ENCODE peak calls at places on chromosome 18, in four cellular contexts. E, V, Y and J are unnamed samples.

GRCh38 chr18:55511277-55511676 is 76.7 kb downstream of the TCF4 start:
- DNase-seq in E (no peak), V (no peak), Y (no peak), J (no peak)

GRCh38 chr18:44708451-44709083 is 27.9 kb downstream of the SETBP1 start:
- DNase-seq in E (no peak), V (no peak), Y (no peak), J (no peak)

GRCh38 chr18:78739115-78739514 is 240.5 kb upstream of the SALL3 start:
- DNase-seq in E (no peak), V (peak; percentile 51), Y (no peak), J (no peak)

GRCh38 chr18:46097378-46097852 is 681 bp downstream of the ATP5F1A start:
- DNase-seq in E (no peak), V (no peak), Y (no peak), J (no peak)

GRCh38 chr18:55241016-55241415 is 281.8 kb upstream of the CCDC68 start:
- DNase-seq in E (no peak), V (no peak), Y (no peak), J (no peak)

GRCh38 chr18:213505-213904 is 54.3 kb downstream of the THOC1 start:
- DNase-seq in E (no peak), V (no peak), Y (no peak), J (no peak)

GRCh38 chr18:48962857-48963554 is 12.2 kb upstream of the SMAD7 start:
- DNase-seq in E (no peak), V (no peak), Y (no peak), J (no peak)

GRCh38 chr18:23563377-23564043 is 22.8 kb downstream of the NPC1 start:
- DNase-seq in E (peak; percentile 62), V (no peak), Y (no peak), J (no peak)

GRCh38 chr18:26309283-26309682 is 83.0 kb downstream of the TAF4B start:
- DNase-seq in E (peak; percentile 21), V (no peak), Y (no peak), J (no peak)

GRCh38 chr18:39796413-39796812 is 2158.6 kb upstream of the PIK3C3 start:
- DNase-seq in E (no peak), V (no peak), Y (no peak), J (no peak)

GRCh38 chr18:79422022-79422782 is 26.5 kb downstream of the NFATC1 start:
- DNase-seq in E (no peak), V (no peak), Y (peak; percentile 50), J (no peak)

GRCh38 chr18:1488957-1489356 is 584.3 kb downstream of the ADCYAP1 start:
- DNase-seq in E (no peak), V (no peak), Y (no peak), J (no peak)

GRCh38 chr18:75105551-75106254 is 103.2 kb downstream of the PTGR3 start:
- DNase-seq in E (no peak), V (peak; percentile 79), Y (no peak), J (no peak)

GRCh38 chr18:12406376-12407111 is 1.2 kb upstream of the PRELID3A start:
- DNase-seq in E (no peak), V (no peak), Y (no peak), J (no peak)

GRCh38 chr18:54416459-54416858 is 58.8 kb downstream of the C18orf54 start:
- DNase-seq in E (peak; percentile 26), V (no peak), Y (no peak), J (no peak)

GRCh38 chr18:8705941-8706544 is 687 bp downstream of the MTCL1 start:
- DNase-seq in E (no peak), V (peak; percentile 85), Y (peak; percentile 79), J (no peak)

GRCh38 chr18:34350778-34351177 is 126.1 kb upstream of the NOL4 start:
- DNase-seq in E (no peak), V (no peak), Y (peak; percentile 45), J (no peak)

GRCh38 chr18:68969027-68969426 is 171.1 kb downstream of the CCDC102B start:
- DNase-seq in E (no peak), V (no peak), Y (no peak), J (no peak)

GRCh38 chr18:23776306-23776705 is 87.1 kb downstream of the LAMA3 start:
- DNase-seq in E (no peak), V (no peak), Y (no peak), J (no peak)

GRCh38 chr18:25962176-25962575 is 128.2 kb downstream of the SS18 start:
- DNase-seq in E (no peak), V (no peak), Y (no peak), J (no peak)

GRCh38 chr18:10690376-10690775 is 164.5 kb downstream of the NAPG start:
- DNase-seq in E (no peak), V (peak; percentile 53), Y (no peak), J (no peak)

GRCh38 chr18:23225518-23225917 is 90.2 kb downstream of the CABLES1 start:
- DNase-seq in E (peak; percentile 92), V (no peak), Y (no peak), J (no peak)

GRCh38 chr18:76672627-76673026 is 149.7 kb upstream of the ZNF236 start:
- DNase-seq in E (peak; percentile 68), V (peak; percentile 15), Y (no peak), J (no peak)

GRCh38 chr18:51437280-51438271 is 240.1 kb upstream of the MEX3C start:
- DNase-seq in E (no peak), V (no peak), Y (no peak), J (no peak)

GRCh38 chr18:37778417-37779165 is 213.0 kb upstream of the CELF4 start:
- DNase-seq in E (no peak), V (peak; percentile 87), Y (peak; percentile 79), J (peak; percentile 89)

GRCh38 chr18:11154369-11154982 is 5.1 kb upstream of the PIEZO2 start:
- DNase-seq in E (no peak), V (no peak), Y (no peak), J (no peak)

GRCh38 chr18:10234912-10235439 is 219.5 kb upstream of the APCDD1 start:
- DNase-seq in E (peak; percentile 93), V (no peak), Y (no peak), J (no peak)

GRCh38 chr18:21598726-21599584 is 1.5 kb downstream of the ESCO1 start:
- DNase-seq in E (no peak), V (no peak), Y (peak; percentile 38), J (no peak)

GRCh38 chr18:52160652-52161051 is 179.3 kb upstream of the DCC start:
- DNase-seq in E (peak; percentile 1), V (no peak), Y (no peak), J (no peak)

GRCh38 chr18:4282954-4283353 is 172.2 kb downstream of the DLGAP1 start:
- DNase-seq in E (no peak), V (no peak), Y (no peak), J (no peak)

GRCh38 chr18:78547817-78548216 is 431.8 kb upstream of the SALL3 start:
- DNase-seq in E (no peak), V (no peak), Y (no peak), J (no peak)

GRCh38 chr18:44180683-44181082 is 500.0 kb upstream of the SETBP1 start:
- DNase-seq in E (peak; percentile 56), V (no peak), Y (no peak), J (no peak)

GRCh38 chr18:5417342-5417741 is 121.8 kb upstream of the ZBTB14 start:
- DNase-seq in E (no peak), V (no peak), Y (no peak), J (no peak)

GRCh38 chr18:13183359-13183758 is 35.2 kb upstream of the LDLRAD4 start:
- DNase-seq in E (no peak), V (no peak), Y (no peak), J (no peak)

GRCh38 chr18:23574611-23575308 is 11.5 kb downstream of the NPC1 start:
- DNase-seq in E (no peak), V (peak; percentile 46), Y (no peak), J (no peak)

GRCh38 chr18:70384181-70384790 is 95.4 kb downstream of the SOCS6 start:
- DNase-seq in E (peak; percentile 85), V (no peak), Y (no peak), J (no peak)

GRCh38 chr18:61194726-61195125 is 138.5 kb upstream of the CDH20 start:
- DNase-seq in E (no peak), V (no peak), Y (no peak), J (no peak)
- TF ChIP-seq CTCF in E (no peak), V (no peak), Y (no peak), J (no peak)

DNA sequence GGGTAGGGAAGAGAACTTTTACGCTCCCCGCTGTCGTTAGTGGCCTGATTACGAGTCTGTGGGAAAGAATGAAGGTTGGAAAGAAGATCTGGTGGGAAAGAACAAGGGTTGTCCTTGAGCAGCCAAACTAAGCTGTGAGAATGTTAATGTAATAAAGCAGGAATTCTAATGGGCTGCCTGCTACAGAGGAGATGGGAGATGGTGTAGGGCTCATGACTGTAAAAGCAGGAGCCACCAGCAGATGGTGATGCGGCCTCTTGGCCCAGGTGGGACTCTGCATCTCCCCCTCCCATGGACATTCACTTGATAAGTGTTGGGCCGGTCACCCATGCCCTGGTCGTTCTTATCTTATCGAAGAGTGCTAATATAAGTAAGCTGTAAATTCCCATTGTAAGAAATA is 150.0 kb downstream of the NEDD4L start:
- DNase-seq in E (no peak), V (no peak), Y (no peak), J (no peak)
- TF ChIP-seq CTCF in E (peak; percentile 26), V (peak; percentile 34), Y (no peak), J (peak; percentile 56)

GRCh38 chr18:62585274-62586147 is 62.7 kb downstream of the ZCCHC2 start:
- DNase-seq in E (no peak), V (no peak), Y (no peak), J (peak; percentile 45)
- TF ChIP-seq CTCF in E (no peak), V (no peak), Y (no peak), J (no peak)

DNA sequence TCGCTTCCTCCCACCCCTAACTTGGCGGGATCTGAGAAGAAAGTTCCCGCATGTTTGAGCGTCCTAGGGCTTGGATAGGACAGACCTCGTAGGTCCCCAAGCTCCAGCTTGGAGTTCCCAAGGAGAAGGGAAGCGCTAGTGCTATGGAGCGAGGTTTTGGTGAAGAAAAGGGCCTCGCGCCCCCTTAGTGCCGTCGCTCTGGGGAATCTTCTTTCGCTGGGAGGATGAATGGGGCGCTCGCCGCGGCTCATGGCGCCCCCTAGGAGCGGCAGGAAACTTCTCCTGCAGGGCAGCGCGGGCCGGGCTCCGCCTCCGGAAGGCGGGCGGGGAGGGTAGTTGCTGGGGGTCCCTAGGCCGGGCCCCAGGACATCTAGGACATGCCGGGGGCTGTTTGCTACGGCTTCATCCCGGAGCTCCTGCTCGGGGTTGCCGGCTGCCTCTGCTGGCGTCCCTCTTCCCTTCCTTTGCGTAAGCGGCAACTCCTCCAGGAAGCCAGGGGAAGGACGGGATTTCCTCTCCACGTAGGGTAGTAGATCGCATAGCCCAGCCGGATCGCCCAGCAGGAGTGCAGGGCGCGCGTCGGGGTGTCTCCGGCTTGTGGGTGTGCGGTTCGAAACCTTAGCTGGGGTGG is 11.9 kb upstream of the SKOR2 start:
- DNase-seq in E (no peak), V (no peak), Y (peak; percentile 70), J (no peak)
- TF ChIP-seq CTCF in E (peak; percentile 23), V (no peak), Y (no peak), J (peak; percentile 61)

DNA sequence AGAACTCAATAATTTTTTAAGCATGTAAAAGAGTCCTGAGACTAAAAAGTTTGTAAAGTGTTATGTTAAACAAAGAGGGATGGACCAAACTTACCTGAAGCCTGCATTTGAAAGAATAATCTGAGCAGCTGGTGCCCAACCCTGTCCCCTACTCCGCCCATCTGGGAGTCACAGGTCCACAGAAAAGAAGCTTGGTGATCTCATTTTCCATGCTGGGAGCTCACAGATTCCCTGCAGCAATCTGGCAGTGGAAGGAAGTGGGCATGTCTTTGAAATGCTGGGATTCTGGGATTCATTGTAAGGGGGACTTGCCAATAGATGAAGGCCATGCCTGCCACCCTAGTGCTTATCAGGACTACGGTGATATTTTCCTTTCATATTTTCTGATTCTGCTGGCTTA is 17.9 kb downstream of the CDH2 start:
- DNase-seq in E (no peak), V (no peak), Y (no peak), J (no peak)
- TF ChIP-seq CTCF in E (no peak), V (no peak), Y (no peak), J (no peak)

GRCh38 chr18:31553800-31554199 is 37.9 kb upstream of the TTR start:
- DNase-seq in E (no peak), V (no peak), Y (no peak), J (no peak)
- TF ChIP-seq CTCF in E (peak; percentile 7), V (peak; percentile 15), Y (no peak), J (peak; percentile 52)